ENCODE peak calls at places on chromosome 6, in eight cellular contexts. X is caudate nucleus; T is tibial artery; F is activated effector memory CD4-positive, alpha-beta T cell treated with Interleukin-2 at 50 U/mL for 16 hours; E is GM13976; Y is NCI-H748 treated with DMSO at 0.1 percent for 48 hours; U is fibroblast of pulmonary artery; C is renal cortical epithelial cell. I is an unnamed sample.

GRCh38 chr6:73017473-73017872 is 207.8 kb downstream of the KHDC1L start:
- DNase-seq in X (no peak), T (no peak), F (no peak), E (no peak), Y (no peak), U (no peak), C (no peak), I (no peak)

GRCh38 chr6:1312444-1313363 is 806 bp downstream of the FOXQ1 start:
- DNase-seq in X (no peak), T (no peak), F (no peak), E (peak), Y (peak), U (no peak), C (no peak), I (peak)

GRCh38 chr6:39849228-39849627 is 57.1 kb downstream of the DAAM2 start:
- DNase-seq in X (no peak), T (no peak), F (no peak), E (no peak), Y (no peak), U (no peak), C (no peak), I (no peak)

GRCh38 chr6:32752580-32752979 is 10.8 kb downstream of the HLA-DQB2 start:
- DNase-seq in X (no peak), T (no peak), F (no peak), E (no peak), Y (no peak), U (peak), C (peak), I (no peak)

GRCh38 chr6:71332012-71332411 is 43.4 kb downstream of the OGFRL1 start:
- DNase-seq in X (no peak), T (no peak), F (no peak), E (no peak), Y (peak), U (no peak), C (no peak), I (no peak)

GRCh38 chr6:17130786-17131185 is 28.9 kb downstream of the STMND1 start:
- DNase-seq in X (no peak), T (no peak), F (no peak), E (no peak), Y (no peak), U (no peak), C (no peak), I (no peak)

GRCh38 chr6:9646346-9647042 is 768.4 kb downstream of the TFAP2A start:
- DNase-seq in X (no peak), T (peak), F (no peak), E (no peak), Y (no peak), U (peak), C (peak), I (no peak)

GRCh38 chr6:64330694-64331309 is 695.2 kb downstream of the PHF3 start:
- DNase-seq in X (peak), T (no peak), F (no peak), E (no peak), Y (peak), U (peak), C (peak), I (peak)

GRCh38 chr6:165308926-165309731 is at the start of gene C6orf118:
- DNase-seq in X (no peak), T (no peak), F (no peak), E (no peak), Y (peak), U (peak), C (peak), I (peak)

GRCh38 chr6:107534762-107535161 is 44.8 kb downstream of the SOBP start:
- DNase-seq in X (no peak), T (no peak), F (no peak), E (no peak), Y (no peak), U (no peak), C (no peak), I (no peak)

GRCh38 chr6:105968230-105968954 is 117.7 kb upstream of the PRDM1 start:
- DNase-seq in X (no peak), T (no peak), F (no peak), E (no peak), Y (peak), U (no peak), C (no peak), I (no peak)

GRCh38 chr6:33851959-33852358 is 48.2 kb upstream of the MLN start:
- DNase-seq in X (no peak), T (no peak), F (no peak), E (no peak), Y (no peak), U (peak), C (peak), I (peak)

GRCh38 chr6:15268130-15268908 is 22.4 kb downstream of the JARID2 start:
- DNase-seq in X (no peak), T (no peak), F (no peak), E (no peak), Y (no peak), U (no peak), C (no peak), I (peak)

GRCh38 chr6:88403486-88403885 is 237.3 kb upstream of the CNR1 start:
- DNase-seq in X (no peak), T (no peak), F (no peak), E (no peak), Y (no peak), U (peak), C (no peak), I (no peak)

GRCh38 chr6:106547961-106548453 is 81.3 kb downstream of the RTN4IP1 start:
- DNase-seq in X (no peak), T (no peak), F (no peak), E (no peak), Y (no peak), U (peak), C (peak), I (peak)

GRCh38 chr6:25715794-25716193 is 38.7 kb upstream of the SLC17A4 start:
- DNase-seq in X (no peak), T (no peak), F (no peak), E (no peak), Y (no peak), U (no peak), C (peak), I (peak)

GRCh38 chr6:12313992-12314589 is 23.9 kb downstream of the EDN1 start:
- DNase-seq in X (no peak), T (no peak), F (no peak), E (no peak), Y (no peak), U (peak), C (peak), I (no peak)

GRCh38 chr6:160356074-160356754 is 8.0 kb downstream of the SLC22A3 start:
- DNase-seq in X (no peak), T (no peak), F (no peak), E (no peak), Y (no peak), U (no peak), C (no peak), I (no peak)

GRCh38 chr6:83431545-83432165 is 804 bp upstream of the ME1 start:
- DNase-seq in X (no peak), T (no peak), F (no peak), E (no peak), Y (no peak), U (no peak), C (no peak), I (peak)

GRCh38 chr6:3019065-3019464 is 19.4 kb downstream of the NQO2 start:
- DNase-seq in X (no peak), T (no peak), F (no peak), E (no peak), Y (no peak), U (no peak), C (no peak), I (no peak)

GRCh38 chr6:84166395-84166794 is 61.0 kb downstream of the CEP162 start:
- DNase-seq in X (no peak), T (no peak), F (no peak), E (no peak), Y (no peak), U (no peak), C (no peak), I (no peak)

GRCh38 chr6:165184192-165184979 is 125.0 kb downstream of the C6orf118 start:
- DNase-seq in X (no peak), T (no peak), F (no peak), E (no peak), Y (peak), U (peak), C (no peak), I (peak)

GRCh38 chr6:78243519-78243918 is 590.7 kb downstream of the MEI4 start:
- DNase-seq in X (no peak), T (no peak), F (no peak), E (no peak), Y (no peak), U (peak), C (peak), I (no peak)

GRCh38 chr6:126167726-126168125 is 172.2 kb upstream of the CENPW start:
- DNase-seq in X (no peak), T (no peak), F (no peak), E (no peak), Y (no peak), U (no peak), C (no peak), I (no peak)

GRCh38 chr6:119129968-119130484 is 51.6 kb upstream of the FAM184A start:
- DNase-seq in X (no peak), T (no peak), F (no peak), E (no peak), Y (no peak), U (peak), C (peak), I (peak)

I was measured in NCI-H82.